ENCODE peak calls at places on chromosomes 3 and 15, in four cellular contexts. One of them, this sample, is unnamed.

GRCh38 chr3:151146071-151146730 is 56.8 kb downstream of the GPR171 start:
- DNase-seq in right cardiac atrium: peak; percentile 67
- DNase-seq in SJSA1: peak; percentile 45
- DNase-seq in A549: peak; percentile 79
- DNase-seq in this sample: peak; percentile 36

GRCh38 chr3:134352031-134352671 is 22.1 kb downstream of the AMOTL2 start:
- DNase-seq in SJSA1: no peak
- DNase-seq in A549: no peak
- DNase-seq in right cardiac atrium: no peak
- DNase-seq in this sample: no peak

GRCh38 chr3:66001626-66002025 is 37.1 kb downstream of the MAGI1 start:
- DNase-seq in right cardiac atrium: no peak
- DNase-seq in SJSA1: no peak
- DNase-seq in A549: no peak
- DNase-seq in this sample: no peak

GRCh38 chr3:133987933-133988484 is 41.7 kb downstream of the SLCO2A1 start:
- DNase-seq in A549: no peak
- DNase-seq in SJSA1: no peak
- DNase-seq in right cardiac atrium: no peak
- DNase-seq in this sample: no peak

GRCh38 chr3:143850877-143851276 is 2.6 kb upstream of the SLC9A9 start:
- DNase-seq in right cardiac atrium: no peak
- DNase-seq in SJSA1: no peak
- DNase-seq in A549: no peak
- DNase-seq in this sample: no peak

GRCh38 chr3:31701286-31701685 is 168.6 kb downstream of the STT3B start:
- DNase-seq in SJSA1: no peak
- DNase-seq in right cardiac atrium: no peak
- DNase-seq in A549: no peak
- DNase-seq in this sample: no peak

GRCh38 chr3:38730281-38730680 is 80.8 kb upstream of the SCN5A start:
- DNase-seq in SJSA1: peak; percentile 33
- DNase-seq in A549: no peak
- DNase-seq in right cardiac atrium: no peak
- DNase-seq in this sample: no peak

GRCh38 chr15:92899910-92900711 is at the start of gene CHD2:
- DNase-seq in SJSA1: peak; percentile 93
- DNase-seq in A549: peak; percentile 96
- DNase-seq in right cardiac atrium: peak; percentile 67
- DNase-seq in this sample: peak; percentile 82

GRCh38 chr15:92891533-92892200 is 8.5 kb upstream of the CHD2 start:
- DNase-seq in A549: no peak
- DNase-seq in right cardiac atrium: no peak
- DNase-seq in SJSA1: no peak
- DNase-seq in this sample: no peak

GRCh38 chr3:49012441-49013017 is 5.3 kb downstream of the WDR6 start:
- DNase-seq in A549: no peak
- DNase-seq in right cardiac atrium: peak; percentile 58
- DNase-seq in SJSA1: no peak
- DNase-seq in this sample: no peak

GRCh38 chr15:71103102-71103676 is 12.1 kb upstream of the THSD4 start:
- DNase-seq in right cardiac atrium: no peak
- DNase-seq in A549: peak; percentile 61
- DNase-seq in SJSA1: peak; percentile 20
- DNase-seq in this sample: no peak

GRCh38 chr15:92655178-92655995 is at the start of gene FAM174B:
- DNase-seq in right cardiac atrium: peak; percentile 76
- DNase-seq in A549: peak; percentile 68
- DNase-seq in SJSA1: no peak
- DNase-seq in this sample: no peak

GRCh38 chr3:33777996-33778395 is 20.4 kb upstream of the PDCD6IP start:
- DNase-seq in SJSA1: no peak
- DNase-seq in right cardiac atrium: no peak
- DNase-seq in A549: no peak
- DNase-seq in this sample: no peak

GRCh38 chr3:33775363-33775762 is 23.1 kb upstream of the PDCD6IP start:
- DNase-seq in SJSA1: no peak
- DNase-seq in right cardiac atrium: no peak
- DNase-seq in A549: no peak
- DNase-seq in this sample: no peak

GRCh38 chr3:33779751-33780150 is 18.7 kb upstream of the PDCD6IP start:
- DNase-seq in SJSA1: no peak
- DNase-seq in right cardiac atrium: no peak
- DNase-seq in A549: no peak
- DNase-seq in this sample: no peak
- H3K4me3 ChIP-seq in SJSA1: no peak overlapping the region
- H3K4me3 ChIP-seq in right cardiac atrium: no peak overlapping the region
- H3K4me3 ChIP-seq in A549: no peak overlapping the region
- H3K4me3 ChIP-seq in this sample: no peak overlapping the region

GRCh38 chr3:100083209-100083608 is 31.1 kb downstream of the FILIP1L start:
- DNase-seq in right cardiac atrium: no peak
- DNase-seq in SJSA1: no peak
- DNase-seq in A549: no peak
- DNase-seq in this sample: no peak
- H3K4me1 ChIP-seq in right cardiac atrium: peaks cover 2% of the 10 kb centered on the region
- H3K4me1 ChIP-seq in SJSA1: peaks cover 30% of the 10 kb centered on the region
- H3K4me1 ChIP-seq in A549: peaks cover 20% of the 10 kb centered on the region
- H3K4me1 ChIP-seq in this sample: no peaks in the 10 kb centered on the region

GRCh38 chr15:35626531-35626930 is 80.6 kb upstream of the DPH6 start:
- DNase-seq in A549: no peak
- DNase-seq in right cardiac atrium: no peak
- DNase-seq in SJSA1: no peak
- DNase-seq in this sample: no peak
- H3K4me3 ChIP-seq in A549: no peak overlapping the region
- H3K4me3 ChIP-seq in right cardiac atrium: no peak overlapping the region
- H3K4me3 ChIP-seq in SJSA1: no peak overlapping the region
- H3K4me3 ChIP-seq in this sample: no peak overlapping the region

GRCh38 chr3:149386299-149386606 is 8.8 kb upstream of the TM4SF1 start:
- DNase-seq in A549: no peak
- DNase-seq in SJSA1: no peak
- DNase-seq in right cardiac atrium: no peak
- DNase-seq in this sample: no peak
- H3K4me1 ChIP-seq in A549: peaks cover 82% of the 10 kb centered on the region
- H3K4me1 ChIP-seq in SJSA1: peaks cover 58% of the 10 kb centered on the region
- H3K4me1 ChIP-seq in right cardiac atrium: no peaks in the 10 kb centered on the region
- H3K4me1 ChIP-seq in this sample: no peaks in the 10 kb centered on the region

DNA sequence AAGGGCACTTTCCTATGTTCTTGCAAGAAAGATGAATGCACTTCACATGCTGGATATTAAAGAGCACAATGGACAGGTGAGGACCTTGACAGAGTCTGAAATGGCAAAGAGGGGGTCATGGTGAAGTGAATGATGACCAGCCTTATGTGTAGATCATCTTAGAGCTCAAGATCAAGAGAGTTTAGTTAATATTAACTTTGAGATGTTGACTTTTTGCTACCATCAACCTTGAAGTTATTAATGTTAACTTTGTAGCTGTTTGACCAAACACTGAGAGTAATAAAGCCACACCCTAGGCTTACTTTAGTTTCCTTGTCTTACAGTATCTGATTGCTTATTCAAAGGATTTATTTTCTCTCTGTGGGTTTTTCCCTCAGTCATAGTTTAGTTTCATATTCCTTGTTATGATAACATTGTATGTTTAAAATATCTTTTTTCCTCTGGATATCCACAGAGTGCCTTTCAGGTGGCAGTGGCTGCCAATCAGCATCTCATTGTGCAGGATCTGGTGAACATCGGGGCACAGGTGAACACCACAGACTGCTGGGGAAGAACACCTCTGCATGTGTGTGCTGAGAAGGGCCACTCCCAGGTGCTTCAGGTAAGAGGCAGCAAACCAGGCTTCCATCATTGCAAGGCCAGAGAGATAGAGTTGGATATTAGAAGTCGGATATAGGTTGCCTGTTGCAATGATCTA is 5.4 kb downstream of the NFKBIZ start:
- DNase-seq in SJSA1: no peak
- DNase-seq in A549: peak; percentile 45
- DNase-seq in right cardiac atrium: no peak
- DNase-seq in this sample: no peak
- H3K4me3 ChIP-seq in SJSA1: no peak overlapping the region
- H3K4me3 ChIP-seq in A549: no peak overlapping the region
- H3K4me3 ChIP-seq in right cardiac atrium: no peak overlapping the region
- H3K4me3 ChIP-seq in this sample: no peak overlapping the region

GRCh38 chr3:123397050-123397590 is 51.8 kb downstream of the ADCY5 start:
- DNase-seq in A549: no peak
- DNase-seq in right cardiac atrium: peak; percentile 27
- DNase-seq in SJSA1: peak; percentile 9
- DNase-seq in this sample: no peak

GRCh38 chr3:123401836-123402530 is 46.9 kb downstream of the ADCY5 start:
- DNase-seq in right cardiac atrium: peak; percentile 83
- DNase-seq in A549: no peak
- DNase-seq in SJSA1: no peak
- DNase-seq in this sample: no peak

GRCh38 chr3:123397921-123398785 is 50.7 kb downstream of the ADCY5 start:
- DNase-seq in A549: no peak
- DNase-seq in SJSA1: no peak
- DNase-seq in right cardiac atrium: peak; percentile 32
- DNase-seq in this sample: no peak

GRCh38 chr3:123396171-123397049 is 52.5 kb downstream of the ADCY5 start:
- DNase-seq in A549: no peak
- DNase-seq in right cardiac atrium: peak; percentile 35
- DNase-seq in SJSA1: no peak
- DNase-seq in this sample: no peak

DNA sequence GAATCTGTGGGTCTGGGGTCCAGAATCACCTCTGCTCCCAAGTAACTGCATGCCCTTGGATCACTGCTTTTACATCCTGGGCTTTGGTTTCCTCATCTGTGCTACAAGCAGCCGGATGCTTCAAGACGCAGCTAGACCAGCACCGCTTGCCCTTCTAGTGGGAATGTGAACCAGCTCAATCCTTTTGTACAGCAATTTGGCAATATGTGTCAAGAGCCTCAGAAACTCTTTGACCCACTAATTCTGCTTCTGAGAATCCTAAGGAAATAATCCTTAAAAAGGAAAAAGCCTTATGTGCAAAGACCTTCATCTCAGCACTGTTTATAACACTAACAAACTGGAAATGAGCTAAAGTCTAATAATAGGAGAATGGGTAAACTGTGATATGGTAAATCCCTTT is 48.7 kb downstream of the ADCY5 start:
- DNase-seq in SJSA1: no peak
- DNase-seq in right cardiac atrium: peak; percentile 7
- DNase-seq in A549: no peak
- DNase-seq in this sample: no peak
- H3K4me1 ChIP-seq in SJSA1: no peaks in the 10 kb centered on the region
- H3K4me1 ChIP-seq in right cardiac atrium: peaks cover 25% of the 10 kb centered on the region
- H3K4me1 ChIP-seq in A549: no peaks in the 10 kb centered on the region
- H3K4me1 ChIP-seq in this sample: no peaks in the 10 kb centered on the region

GRCh38 chr15:39581501-39582285 is 814 bp downstream of the THBS1 start:
- DNase-seq in right cardiac atrium: peak; percentile 84
- DNase-seq in SJSA1: peak; percentile 59
- DNase-seq in A549: peak; percentile 69
- DNase-seq in this sample: no peak

GRCh38 chr15:39579487-39580116 is 1.3 kb upstream of the THBS1 start:
- DNase-seq in A549: peak; percentile 88
- DNase-seq in SJSA1: peak; percentile 93
- DNase-seq in right cardiac atrium: peak; percentile 83
- DNase-seq in this sample: no peak

GRCh38 chr15:39580117-39580629 is 706 bp upstream of the THBS1 start:
- DNase-seq in A549: peak; percentile 86
- DNase-seq in SJSA1: peak; percentile 99
- DNase-seq in right cardiac atrium: peak; percentile 98
- DNase-seq in this sample: peak; percentile 63

GRCh38 chr15:39582286-39582976 is 1.6 kb downstream of the THBS1 start:
- DNase-seq in A549: no peak
- DNase-seq in SJSA1: peak; percentile 41
- DNase-seq in right cardiac atrium: peak; percentile 60
- DNase-seq in this sample: no peak

DNA sequence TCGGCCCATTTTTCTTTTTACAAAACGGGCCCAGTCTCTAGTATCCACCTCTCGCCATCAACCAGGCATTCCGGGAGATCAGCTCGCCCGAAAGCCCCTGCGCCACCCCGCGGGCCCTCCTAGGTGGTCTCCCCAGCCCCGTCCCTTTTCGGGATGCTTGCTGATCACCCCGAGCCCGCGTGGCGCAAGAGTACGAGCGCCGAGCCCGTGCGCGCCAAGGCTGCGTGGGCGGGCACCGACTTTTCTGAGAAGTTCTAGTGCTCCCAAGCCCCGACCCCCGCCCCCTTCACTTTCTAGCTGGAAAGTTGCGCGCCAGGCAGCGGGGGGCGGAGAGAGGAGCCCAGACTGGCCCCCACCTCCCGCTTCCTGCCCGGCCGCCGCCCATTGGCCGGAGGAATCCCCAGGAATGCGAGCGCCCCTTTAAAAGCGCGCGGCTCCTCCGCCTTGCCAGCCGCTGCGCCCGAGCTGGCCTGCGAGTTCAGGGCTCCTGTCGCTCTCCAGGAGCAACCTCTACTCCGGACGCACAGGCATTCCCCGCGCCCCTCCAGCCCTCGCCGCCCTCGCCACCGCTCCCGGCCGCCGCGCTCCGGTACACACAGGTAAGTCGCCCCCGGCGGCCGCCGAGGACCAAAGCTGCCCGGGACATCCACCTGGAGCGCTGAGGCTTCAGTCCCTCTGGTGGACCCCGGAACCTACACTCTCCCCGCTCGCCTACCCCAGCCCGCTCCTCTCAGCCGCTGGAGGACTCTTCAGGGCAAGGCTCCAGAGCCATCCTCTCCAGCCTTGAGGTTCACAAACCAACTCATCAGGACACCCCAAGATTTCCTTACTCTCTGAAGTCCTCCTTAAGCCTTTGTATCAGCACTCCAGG is at the start of gene THBS1:
- DNase-seq in A549: peak; percentile 84
- DNase-seq in right cardiac atrium: peak; percentile 94
- DNase-seq in SJSA1: peak; percentile 98
- DNase-seq in this sample: peak; percentile 63
- H3K4me3 ChIP-seq in A549: peak within 1 kb of the TSS; percentile 95
- H3K4me3 ChIP-seq in right cardiac atrium: peak within 1 kb of the TSS; percentile 44
- H3K4me3 ChIP-seq in SJSA1: peak within 1 kb of the TSS; percentile 65
- H3K4me3 ChIP-seq in this sample: peak within 1 kb of the TSS; percentile 26

DNA sequence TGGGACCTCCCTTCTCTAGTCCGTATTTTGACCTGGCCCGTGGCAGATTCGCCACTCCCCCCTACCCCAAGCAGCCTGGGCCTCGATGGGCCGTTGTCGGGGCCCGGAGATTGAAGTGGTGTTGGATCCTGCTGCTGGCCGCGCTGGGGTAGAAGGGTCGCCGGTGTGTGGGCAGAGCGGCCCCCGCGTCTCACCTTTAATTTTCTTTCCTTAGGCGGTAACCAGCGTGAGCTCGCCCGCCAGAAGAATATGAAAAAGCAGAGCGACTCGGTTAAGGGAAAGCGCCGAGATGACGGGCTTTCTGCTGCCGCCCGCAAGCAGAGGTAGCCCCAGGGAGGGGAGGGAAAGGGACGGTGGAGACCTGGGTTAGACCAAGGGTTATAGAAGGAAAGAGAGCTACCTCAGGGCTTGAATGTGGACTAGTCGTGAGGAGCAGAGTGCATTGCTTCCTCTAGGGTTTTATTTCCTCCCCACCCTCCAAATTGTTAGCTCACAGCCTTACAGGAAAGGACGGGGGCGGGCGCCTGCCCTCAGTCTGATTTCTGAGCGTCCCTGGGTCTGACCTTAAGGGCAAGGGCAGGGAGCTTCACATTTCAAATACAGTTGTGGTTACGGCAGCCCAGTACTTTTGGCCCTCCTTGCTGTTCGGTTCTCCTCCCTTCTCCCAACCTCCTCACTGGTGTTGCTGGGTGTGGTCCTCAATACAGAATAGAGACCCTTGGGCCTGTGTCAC is 807 bp downstream of the SERF2 start:
- DNase-seq in right cardiac atrium: peak; percentile 67
- DNase-seq in A549: no peak
- DNase-seq in SJSA1: peak; percentile 40
- DNase-seq in this sample: peak; percentile 20
- H3K4me1 ChIP-seq in right cardiac atrium: peaks cover 27% of the 10 kb centered on the region
- H3K4me1 ChIP-seq in A549: peaks cover 16% of the 10 kb centered on the region
- H3K4me1 ChIP-seq in SJSA1: peaks cover 33% of the 10 kb centered on the region
- H3K4me1 ChIP-seq in this sample: peaks cover 22% of the 10 kb centered on the region